ENCODE peak calls at places on chromosomes 12 and 14, in seven cellular contexts. U, R, K, C, W, N and E are unnamed samples.

GRCh38 chr14:24900281-24900868 is 149.6 kb downstream of the STXBP6 start:
- DNase-seq in U (no peak), R (no peak), K (no peak), C (no peak), W (no peak), N (peak), E (no peak)

GRCh38 chr12:111942557-111942956 is 70.4 kb downstream of the TMEM116 start:
- DNase-seq in U (no peak), R (no peak), K (peak), C (no peak), W (no peak), N (no peak), E (no peak)

GRCh38 chr14:105087963-105088811 is 23.0 kb upstream of the GPR132 start:
- DNase-seq in U (peak), R (no peak), K (peak), C (no peak), W (peak), N (no peak), E (no peak)

GRCh38 chr12:52178984-52179383 is 12.8 kb downstream of the KRT80 start:
- DNase-seq in U (no peak), R (no peak), K (no peak), C (no peak), W (no peak), N (no peak), E (no peak)

GRCh38 chr12:57342207-57342691 is 88.6 kb downstream of the R3HDM2 start:
- DNase-seq in U (peak), R (no peak), K (no peak), C (peak), W (no peak), N (no peak), E (no peak)

GRCh38 chr12:46153267-46153872 is 115.5 kb downstream of the SLC38A1 start:
- DNase-seq in U (no peak), R (no peak), K (no peak), C (no peak), W (no peak), N (no peak), E (no peak)

GRCh38 chr12:4276524-4277204 is 3.1 kb downstream of the CCND2 start:
- DNase-seq in U (peak), R (peak), K (peak), C (peak), W (peak), N (peak), E (peak)

GRCh38 chr14:64800000-64800399 is 79.7 kb downstream of the SPTB start:
- DNase-seq in U (no peak), R (no peak), K (peak), C (no peak), W (no peak), N (no peak), E (no peak)

GRCh38 chr12:120263725-120264040 is 1.8 kb downstream of the PXN start:
- DNase-seq in U (no peak), R (no peak), K (no peak), C (no peak), W (no peak), N (no peak), E (no peak)

GRCh38 chr14:64549805-64550538 is at the start of gene PPP1R36:
- DNase-seq in U (peak), R (peak), K (peak), C (peak), W (no peak), N (peak), E (no peak)

GRCh38 chr14:85263916-85264315 is 266.0 kb upstream of the FLRT2 start:
- DNase-seq in U (no peak), R (no peak), K (no peak), C (no peak), W (no peak), N (no peak), E (no peak)

GRCh38 chr12:103021538-103022218 is 64.2 kb downstream of the ASCL1 start:
- DNase-seq in U (no peak), R (no peak), K (no peak), C (no peak), W (no peak), N (no peak), E (no peak)

GRCh38 chr12:21939435-21939834 is 1.8 kb downstream of the ABCC9 start:
- DNase-seq in U (no peak), R (no peak), K (no peak), C (no peak), W (no peak), N (no peak), E (no peak)

GRCh38 chr14:28785096-28785952 is 18.7 kb downstream of the FOXG1 start:
- DNase-seq in U (peak), R (no peak), K (no peak), C (no peak), W (no peak), N (no peak), E (no peak)

GRCh38 chr14:86363047-86363446 is 833.1 kb downstream of the FLRT2 start:
- DNase-seq in U (no peak), R (no peak), K (no peak), C (no peak), W (no peak), N (no peak), E (no peak)

GRCh38 chr12:121530600-121531355 is 50.0 kb downstream of the KDM2B start:
- DNase-seq in U (peak), R (peak), K (peak), C (peak), W (peak), N (peak), E (peak)

GRCh38 chr12:113456199-113456598 is 15.5 kb downstream of the LHX5 start:
- DNase-seq in U (no peak), R (no peak), K (no peak), C (no peak), W (no peak), N (no peak), E (no peak)

GRCh38 chr12:87820524-87821194 is 208.5 kb downstream of the C12orf50 start:
- DNase-seq in U (no peak), R (no peak), K (no peak), C (no peak), W (no peak), N (no peak), E (no peak)

GRCh38 chr12:1881301-1881700 is 37.2 kb downstream of the CACNA2D4 start:
- DNase-seq in U (no peak), R (no peak), K (no peak), C (peak), W (no peak), N (no peak), E (no peak)

GRCh38 chr12:121274036-121274763 is 22.3 kb downstream of the CAMKK2 start:
- DNase-seq in U (no peak), R (no peak), K (no peak), C (no peak), W (no peak), N (no peak), E (no peak)

GRCh38 chr12:75183967-75184366 is 25.7 kb downstream of the KCNC2 start:
- DNase-seq in U (no peak), R (no peak), K (no peak), C (no peak), W (no peak), N (no peak), E (no peak)

GRCh38 chr12:94745562-94745961 is 95.2 kb upstream of the TMCC3 start:
- DNase-seq in U (no peak), R (no peak), K (no peak), C (no peak), W (no peak), N (no peak), E (peak)
- H3K27ac ChIP-seq in U (no peak), R (no peak), K (no peak), C (no peak), W (no peak), N (no peak), E (no peak)

GRCh38 chr12:63779498-63780481 is at the start of gene RXYLT1:
- DNase-seq in U (peak), R (peak), K (peak), C (peak), W (peak), N (peak), E (peak)
- H3K27ac ChIP-seq in U (peak), R (peak), K (peak), C (peak), W (peak), N (peak), E (peak)

DNA sequence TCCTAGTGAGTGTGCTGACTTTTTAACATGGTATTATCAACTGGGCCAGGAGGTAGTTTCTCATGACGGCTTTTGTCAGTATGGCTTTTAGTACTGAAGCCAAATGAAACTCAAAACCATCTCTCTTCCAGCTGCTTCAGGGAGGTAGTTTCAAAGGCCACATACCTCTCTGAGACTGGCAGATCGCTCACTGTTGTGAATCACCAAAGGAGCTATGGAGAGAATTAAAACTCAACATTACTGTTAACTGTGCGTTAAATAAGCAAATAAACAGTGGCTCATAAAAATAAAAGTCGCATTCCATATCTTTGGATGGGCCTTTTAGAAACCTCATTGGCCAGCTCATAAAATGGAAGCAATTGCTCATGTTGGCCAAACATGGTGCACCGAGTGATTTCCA is 141.1 kb downstream of the HMGA2 start:
- DNase-seq in U (no peak), R (no peak), K (no peak), C (no peak), W (no peak), N (no peak), E (no peak)
- H3K27ac ChIP-seq in U (no peak), R (no peak), K (no peak), C (no peak), W (no peak), N (no peak), E (no peak)

DNA sequence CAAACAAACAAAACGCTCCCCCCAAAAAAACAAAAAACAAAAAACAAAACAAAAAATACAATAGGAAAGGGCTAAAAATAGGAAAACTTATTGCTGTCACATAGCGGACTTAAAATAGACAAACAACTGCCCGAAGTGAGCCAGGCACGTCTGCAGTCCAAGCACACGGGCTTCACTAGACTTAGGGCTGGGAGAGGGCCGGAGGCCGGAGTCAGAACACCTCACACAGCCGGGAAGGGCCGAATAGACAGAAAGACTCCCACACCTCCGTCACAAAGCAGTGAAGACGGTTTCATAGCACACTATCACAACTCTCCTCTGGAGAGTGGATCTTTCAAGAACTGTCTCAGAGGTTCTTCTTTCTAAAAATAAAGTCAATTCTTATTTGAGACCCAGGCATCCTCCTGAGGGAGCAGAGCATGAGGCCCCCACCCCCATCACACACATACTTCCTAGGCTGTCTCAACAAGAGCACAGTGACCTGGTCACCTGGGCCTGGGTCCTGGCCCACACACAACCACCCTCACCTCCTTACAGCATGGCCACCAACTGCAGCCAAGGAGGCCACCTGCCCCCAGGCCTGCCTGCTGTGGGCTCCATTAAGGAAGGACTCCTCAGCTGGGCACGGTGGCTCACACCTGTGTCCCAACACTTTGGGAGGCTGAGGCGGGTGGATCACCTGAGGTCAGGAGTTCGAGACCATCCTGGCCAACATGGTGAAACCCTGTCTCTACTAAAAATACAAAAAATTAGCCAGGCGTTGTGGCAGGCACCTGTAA is 6.7 kb downstream of the BAG5 start:
- DNase-seq in U (no peak), R (no peak), K (no peak), C (no peak), W (no peak), N (no peak), E (no peak)
- H3K27ac ChIP-seq in U (peak), R (no peak), K (no peak), C (peak), W (peak), N (no peak), E (no peak)

GRCh38 chr12:10214877-10215267 is 2.2 kb downstream of the GABARAPL1 start:
- DNase-seq in U (no peak), R (no peak), K (no peak), C (no peak), W (no peak), N (no peak), E (no peak)
- H3K27ac ChIP-seq in U (peak), R (no peak), K (peak), C (peak), W (peak), N (peak), E (peak)

GRCh38 chr14:54976316-54976715 is 50.6 kb downstream of the WDHD1 start:
- DNase-seq in U (no peak), R (no peak), K (no peak), C (no peak), W (no peak), N (no peak), E (no peak)
- H3K27ac ChIP-seq in U (no peak), R (no peak), K (no peak), C (no peak), W (no peak), N (no peak), E (no peak)

GRCh38 chr14:100391182-100391581 is 68.0 kb downstream of the SLC25A47 start:
- DNase-seq in U (no peak), R (no peak), K (no peak), C (no peak), W (no peak), N (no peak), E (no peak)
- H3K27ac ChIP-seq in U (no peak), R (no peak), K (peak), C (no peak), W (no peak), N (no peak), E (no peak)